ENCODE peak calls at places on chromosomes 11 and 22, in ten cellular contexts. E is A549, B is H9, M is GM10248, A is GM23338, L is thoracic aorta, R is B cell, C is spleen, X is tibial nerve, N is NB4. V is an unnamed sample.

GRCh38 chr11:102600666-102601065 is 24.5 kb downstream of the MMP20 start:
- DNase-seq in C (no peak), R (no peak), X (no peak), B (no peak), L (no peak), M (no peak), N (no peak), E (peak; percentile 46), A (no peak), V (no peak)

GRCh38 chr11:102184269-102184987 is 74.2 kb downstream of the YAP1 start:
- DNase-seq in X (no peak), N (no peak), C (no peak), B (no peak), M (no peak), L (no peak), E (no peak), R (no peak), A (no peak), V (no peak)

GRCh38 chr22:39710380-39711117 is 140.0 kb downstream of the CACNA1I start:
- DNase-seq in B (no peak), E (no peak), M (no peak), N (no peak), A (no peak), C (no peak), L (no peak), X (no peak), R (no peak), V (no peak)

GRCh38 chr22:43203471-43203981 is 16.6 kb upstream of the TTLL12 start:
- DNase-seq in C (no peak), R (no peak), X (no peak), E (no peak), M (no peak), A (peak; percentile 91), L (no peak), B (peak; percentile 92), N (no peak), V (no peak)

GRCh38 chr11:133894956-133895549 is 49.7 kb upstream of the SPATA19 start:
- DNase-seq in R (peak; percentile 36), N (no peak), C (no peak), X (no peak), B (peak; percentile 76), A (peak; percentile 80), L (no peak), E (no peak), M (no peak), V (no peak)

GRCh38 chr22:43388420-43388851 is 23.4 kb upstream of the MPPED1 start:
- DNase-seq in E (peak; percentile 69), R (peak; percentile 79), N (peak; percentile 78), C (peak; percentile 95), A (peak; percentile 90), M (peak; percentile 85), B (peak; percentile 90), X (peak; percentile 57), L (no peak), V (peak; percentile 55)

GRCh38 chr11:15665368-15665871 is 550.7 kb downstream of the INSC start:
- DNase-seq in E (peak; percentile 69), L (no peak), R (no peak), A (no peak), B (no peak), M (no peak), X (no peak), N (no peak), C (no peak), V (no peak)

GRCh38 chr11:30683176-30683575 is 97.0 kb upstream of the MPPED2 start:
- DNase-seq in A (no peak), B (no peak), N (no peak), R (no peak), M (no peak), L (no peak), C (no peak), E (no peak), X (no peak), V (no peak)

GRCh38 chr11:121654506-121655480 is 202.0 kb upstream of the SORL1-AS1 start:
- DNase-seq in N (no peak), M (no peak), C (no peak), L (no peak), B (no peak), E (no peak), X (no peak), A (no peak), R (no peak), V (no peak)

GRCh38 chr11:47711816-47712215 is 3.4 kb downstream of the AGBL2 start:
- DNase-seq in X (no peak), A (no peak), M (no peak), R (no peak), L (no peak), N (no peak), E (no peak), C (no peak), B (no peak), V (no peak)

GRCh38 chr11:129694538-129694937 is 121.1 kb upstream of the TMEM45B start:
- DNase-seq in X (no peak), L (no peak), C (no peak), A (peak; percentile 32), M (peak; percentile 17), B (no peak), R (no peak), N (peak; percentile 35), E (no peak), V (no peak)
- TF ChIP-seq CTCF in X (no peak), L (no peak), C (no peak), A (peak; percentile 35), M (no peak), B (peak; percentile 32), R (no peak), N (peak; percentile 59), E (no peak), V (no peak)

GRCh38 chr11:111555255-111555654 is 14.7 kb downstream of the LAYN start:
- DNase-seq in B (no peak), X (no peak), L (no peak), R (no peak), M (no peak), E (no peak), N (no peak), A (no peak), C (no peak), V (no peak)
- TF ChIP-seq CTCF in B (no peak), X (no peak), L (no peak), R (no peak), M (no peak), E (no peak), N (no peak), A (no peak), C (no peak), V (no peak)

GRCh38 chr11:22670803-22671202 is 4.4 kb downstream of the GAS2 start:
- DNase-seq in M (peak; percentile 23), B (no peak), A (peak; percentile 28), N (peak; percentile 9), R (no peak), C (no peak), L (no peak), X (no peak), E (peak; percentile 24), V (no peak)
- TF ChIP-seq CTCF in M (peak; percentile 54), B (peak; percentile 56), A (peak; percentile 48), N (no peak), R (no peak), C (no peak), L (no peak), X (no peak), E (peak; percentile 16), V (no peak)

GRCh38 chr11:112694813-112695212 is 266.4 kb upstream of the NCAM1 start:
- DNase-seq in N (peak; percentile 5), R (no peak), M (no peak), L (no peak), A (peak; percentile 36), E (peak; percentile 3), B (no peak), X (no peak), C (no peak), V (no peak)
- TF ChIP-seq CTCF in N (no peak), R (no peak), M (no peak), L (no peak), A (no peak), E (no peak), B (peak; percentile 31), X (no peak), C (no peak), V (no peak)

DNA sequence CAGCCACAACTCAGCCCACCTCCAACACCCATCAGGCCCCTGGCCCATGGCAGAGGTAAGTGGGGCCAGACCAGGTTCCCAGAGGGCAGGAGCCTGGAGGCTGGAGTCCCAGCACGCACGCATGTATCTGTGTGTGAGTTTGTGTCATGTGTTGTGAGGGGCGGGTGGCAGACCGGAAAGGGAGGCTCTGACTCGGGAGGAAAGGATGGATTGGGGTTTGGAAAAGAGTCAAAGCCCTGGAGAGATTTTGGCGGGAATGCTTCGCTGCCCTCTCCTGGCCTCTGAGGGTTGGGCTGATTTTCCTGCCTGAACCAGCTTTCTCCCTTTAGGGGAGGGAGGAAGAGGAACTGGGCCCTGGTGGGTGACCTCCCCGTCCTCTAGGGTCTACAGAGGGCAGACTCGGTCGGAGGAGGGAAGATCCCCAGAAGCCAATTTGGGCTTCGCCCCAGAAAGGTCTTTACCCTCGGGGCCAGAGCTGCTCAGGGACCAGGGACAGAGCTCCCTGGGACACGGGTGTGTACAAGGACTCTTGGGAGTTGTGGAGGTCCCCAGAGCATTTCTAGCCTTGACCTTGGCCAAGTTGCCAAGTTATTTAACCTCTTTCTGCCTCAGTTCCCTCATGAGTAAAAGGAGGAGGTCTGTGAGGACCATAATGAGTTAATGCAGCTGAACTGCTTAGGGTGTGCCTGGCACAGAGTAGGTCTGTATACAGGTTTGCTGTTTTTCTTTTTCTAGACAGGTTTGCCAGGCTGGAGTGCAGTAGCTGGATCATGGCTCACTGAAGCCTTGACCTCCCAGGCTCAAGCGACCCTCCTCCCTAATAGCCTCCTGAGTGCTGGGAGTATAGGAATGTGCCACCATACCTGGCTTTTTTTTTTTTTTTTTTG is 6.9 kb downstream of the C11orf68 start:
- DNase-seq in E (peak; percentile 79), M (no peak), N (peak; percentile 77), R (no peak), L (no peak), X (no peak), B (peak; percentile 79), A (peak; percentile 84), C (no peak), V (no peak)
- TF ChIP-seq CTCF in E (peak; percentile 43), M (no peak), N (peak; percentile 59), R (no peak), L (peak; percentile 24), X (peak; percentile 32), B (peak; percentile 59), A (peak; percentile 46), C (peak; percentile 14), V (no peak)

V was measured in omental fat pad.